ENCODE peak calls at places on chromosomes 6 and 20, in ten cellular contexts. One of them, this sample, is unnamed.

GRCh38 chr6:5173862-5174643 is 86.7 kb downstream of the LYRM4 start:
- DNase-seq in adrenal gland: no peak
- DNase-seq in ovary: no peak
- DNase-seq in tibial nerve: no peak
- DNase-seq in IMR-90: peak
- DNase-seq in A549: no peak
- DNase-seq in transverse colon: peak
- DNase-seq in heart left ventricle: no peak
- DNase-seq in erythroblast: no peak
- DNase-seq in stomach: no peak
- DNase-seq in this sample: no peak

GRCh38 chr20:7585126-7585679 is 355.1 kb downstream of the HAO1 start:
- DNase-seq in adrenal gland: no peak
- DNase-seq in ovary: no peak
- DNase-seq in tibial nerve: no peak
- DNase-seq in IMR-90: no peak
- DNase-seq in A549: no peak
- DNase-seq in transverse colon: no peak
- DNase-seq in heart left ventricle: no peak
- DNase-seq in erythroblast: no peak
- DNase-seq in stomach: no peak
- DNase-seq in this sample: no peak

GRCh38 chr6:17987576-17988421 is at the start of gene KIF13A:
- DNase-seq in adrenal gland: peak
- DNase-seq in ovary: peak
- DNase-seq in tibial nerve: peak
- DNase-seq in IMR-90: peak
- DNase-seq in A549: peak
- DNase-seq in transverse colon: peak
- DNase-seq in heart left ventricle: peak
- DNase-seq in erythroblast: peak
- DNase-seq in stomach: peak
- DNase-seq in this sample: peak

GRCh38 chr6:65182681-65183080 is 524.3 kb downstream of the EYS start:
- DNase-seq in adrenal gland: peak
- DNase-seq in ovary: no peak
- DNase-seq in tibial nerve: no peak
- DNase-seq in IMR-90: peak
- DNase-seq in A549: no peak
- DNase-seq in transverse colon: no peak
- DNase-seq in heart left ventricle: no peak
- DNase-seq in erythroblast: no peak
- DNase-seq in stomach: no peak
- DNase-seq in this sample: no peak

GRCh38 chr6:14818422-14818884 is 427.4 kb upstream of the JARID2 start:
- DNase-seq in adrenal gland: no peak
- DNase-seq in ovary: no peak
- DNase-seq in tibial nerve: no peak
- DNase-seq in IMR-90: no peak
- DNase-seq in A549: no peak
- DNase-seq in transverse colon: peak
- DNase-seq in heart left ventricle: peak
- DNase-seq in erythroblast: no peak
- DNase-seq in stomach: peak
- DNase-seq in this sample: no peak

GRCh38 chr20:48384147-48384818 is 443.5 kb downstream of the PREX1 start:
- DNase-seq in adrenal gland: no peak
- DNase-seq in ovary: no peak
- DNase-seq in tibial nerve: no peak
- DNase-seq in IMR-90: no peak
- DNase-seq in A549: no peak
- DNase-seq in transverse colon: no peak
- DNase-seq in heart left ventricle: no peak
- DNase-seq in erythroblast: peak
- DNase-seq in stomach: no peak
- DNase-seq in this sample: peak

GRCh38 chr20:23626040-23626620 is 11.6 kb downstream of the CST3 start:
- DNase-seq in adrenal gland: no peak
- DNase-seq in ovary: no peak
- DNase-seq in tibial nerve: peak
- DNase-seq in IMR-90: no peak
- DNase-seq in A549: no peak
- DNase-seq in transverse colon: peak
- DNase-seq in heart left ventricle: no peak
- DNase-seq in erythroblast: no peak
- DNase-seq in stomach: peak
- DNase-seq in this sample: no peak

GRCh38 chr6:164099535-164099982 is 685.0 kb downstream of the QKI start:
- DNase-seq in adrenal gland: no peak
- DNase-seq in ovary: no peak
- DNase-seq in tibial nerve: no peak
- DNase-seq in IMR-90: no peak
- DNase-seq in A549: no peak
- DNase-seq in transverse colon: no peak
- DNase-seq in heart left ventricle: no peak
- DNase-seq in erythroblast: no peak
- DNase-seq in stomach: no peak
- DNase-seq in this sample: no peak

GRCh38 chr20:33373735-33374605 is 27.3 kb downstream of the CDK5RAP1 start:
- DNase-seq in adrenal gland: no peak
- DNase-seq in ovary: no peak
- DNase-seq in tibial nerve: no peak
- DNase-seq in IMR-90: peak
- DNase-seq in A549: peak
- DNase-seq in transverse colon: no peak
- DNase-seq in heart left ventricle: no peak
- DNase-seq in erythroblast: no peak
- DNase-seq in stomach: no peak
- DNase-seq in this sample: peak

GRCh38 chr6:82131441-82131840 is 116.1 kb downstream of the IBTK start:
- DNase-seq in adrenal gland: no peak
- DNase-seq in ovary: no peak
- DNase-seq in tibial nerve: no peak
- DNase-seq in IMR-90: no peak
- DNase-seq in A549: no peak
- DNase-seq in transverse colon: no peak
- DNase-seq in heart left ventricle: no peak
- DNase-seq in erythroblast: no peak
- DNase-seq in stomach: no peak
- DNase-seq in this sample: no peak

GRCh38 chr6:116100419-116101297 is at the start of gene NT5DC1:
- DNase-seq in adrenal gland: peak
- DNase-seq in ovary: peak
- DNase-seq in tibial nerve: peak
- DNase-seq in IMR-90: peak
- DNase-seq in A549: peak
- DNase-seq in transverse colon: peak
- DNase-seq in heart left ventricle: peak
- DNase-seq in erythroblast: peak
- DNase-seq in stomach: peak
- DNase-seq in this sample: peak
- TF ChIP-seq POLR2A in adrenal gland: peak
- TF ChIP-seq POLR2A in ovary: peak
- TF ChIP-seq POLR2A in tibial nerve: peak
- TF ChIP-seq POLR2A in IMR-90: no peak
- TF ChIP-seq POLR2A in A549: peak
- TF ChIP-seq POLR2A in transverse colon: peak
- TF ChIP-seq POLR2A in heart left ventricle: peak
- TF ChIP-seq POLR2A in erythroblast: peak
- TF ChIP-seq POLR2A in stomach: no peak
- TF ChIP-seq POLR2A in this sample: peak

DNA sequence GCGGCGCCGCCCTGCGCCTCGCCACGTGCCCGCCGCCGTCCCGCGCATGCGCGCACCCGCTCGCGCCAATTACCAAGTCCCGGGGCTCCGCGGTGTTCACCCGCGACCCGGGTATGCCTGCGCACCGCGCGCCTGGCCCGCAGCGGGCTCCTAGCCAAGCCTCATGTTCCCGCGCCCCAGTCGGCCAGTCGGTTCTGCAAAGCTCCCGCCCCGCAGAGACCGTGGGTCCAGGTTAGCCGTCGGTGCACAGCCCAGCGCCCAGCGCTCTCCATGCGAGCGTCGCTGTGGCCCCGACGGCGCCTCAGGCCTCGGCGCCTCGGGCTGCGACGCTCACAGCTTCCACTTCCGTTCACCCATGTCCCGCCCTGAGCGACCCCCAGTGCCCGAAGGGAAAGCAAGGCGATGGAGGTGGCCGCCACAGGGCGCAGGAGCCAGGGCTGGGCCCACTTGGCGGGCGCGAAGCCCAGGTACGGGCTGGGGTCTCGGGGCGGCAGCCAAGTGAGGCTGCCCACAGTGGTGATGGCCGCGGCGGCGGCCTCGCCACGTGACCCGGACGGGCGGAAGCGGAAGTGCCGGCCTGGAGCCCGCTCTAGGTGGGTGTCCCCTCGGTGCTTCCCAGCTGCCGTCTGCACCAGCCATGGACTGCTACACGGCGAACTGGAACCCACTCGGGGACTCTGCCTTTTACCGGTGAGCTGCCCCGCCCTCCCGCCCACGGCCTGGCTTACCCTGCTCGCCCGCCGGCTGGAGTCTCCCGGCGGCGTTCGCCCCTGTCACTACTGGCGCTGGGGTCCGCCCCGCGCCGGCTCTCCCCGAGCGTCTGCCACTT is at the start of the genes PCED1A and VPS16:
- DNase-seq in adrenal gland: peak
- DNase-seq in ovary: peak
- DNase-seq in tibial nerve: peak
- DNase-seq in IMR-90: peak
- DNase-seq in A549: peak
- DNase-seq in transverse colon: peak
- DNase-seq in heart left ventricle: peak
- DNase-seq in erythroblast: peak
- DNase-seq in stomach: peak
- DNase-seq in this sample: peak
- TF ChIP-seq POLR2A in adrenal gland: peak
- TF ChIP-seq POLR2A in ovary: peak
- TF ChIP-seq POLR2A in tibial nerve: peak
- TF ChIP-seq POLR2A in IMR-90: no peak
- TF ChIP-seq POLR2A in A549: peak
- TF ChIP-seq POLR2A in transverse colon: peak
- TF ChIP-seq POLR2A in heart left ventricle: peak
- TF ChIP-seq POLR2A in erythroblast: peak
- TF ChIP-seq POLR2A in stomach: no peak
- TF ChIP-seq POLR2A in this sample: peak

GRCh38 chr6:31580807-31581437 is 1.3 kb downstream of the LTB start:
- DNase-seq in adrenal gland: peak
- DNase-seq in ovary: peak
- DNase-seq in tibial nerve: peak
- DNase-seq in IMR-90: peak
- DNase-seq in A549: peak
- DNase-seq in transverse colon: peak
- DNase-seq in heart left ventricle: peak
- DNase-seq in erythroblast: peak
- DNase-seq in stomach: peak
- DNase-seq in this sample: peak
- TF ChIP-seq POLR2A in adrenal gland: peak
- TF ChIP-seq POLR2A in ovary: no peak
- TF ChIP-seq POLR2A in tibial nerve: peak
- TF ChIP-seq POLR2A in IMR-90: no peak
- TF ChIP-seq POLR2A in A549: peak
- TF ChIP-seq POLR2A in transverse colon: peak
- TF ChIP-seq POLR2A in heart left ventricle: peak
- TF ChIP-seq POLR2A in erythroblast: no peak
- TF ChIP-seq POLR2A in stomach: no peak
- TF ChIP-seq POLR2A in this sample: peak

DNA sequence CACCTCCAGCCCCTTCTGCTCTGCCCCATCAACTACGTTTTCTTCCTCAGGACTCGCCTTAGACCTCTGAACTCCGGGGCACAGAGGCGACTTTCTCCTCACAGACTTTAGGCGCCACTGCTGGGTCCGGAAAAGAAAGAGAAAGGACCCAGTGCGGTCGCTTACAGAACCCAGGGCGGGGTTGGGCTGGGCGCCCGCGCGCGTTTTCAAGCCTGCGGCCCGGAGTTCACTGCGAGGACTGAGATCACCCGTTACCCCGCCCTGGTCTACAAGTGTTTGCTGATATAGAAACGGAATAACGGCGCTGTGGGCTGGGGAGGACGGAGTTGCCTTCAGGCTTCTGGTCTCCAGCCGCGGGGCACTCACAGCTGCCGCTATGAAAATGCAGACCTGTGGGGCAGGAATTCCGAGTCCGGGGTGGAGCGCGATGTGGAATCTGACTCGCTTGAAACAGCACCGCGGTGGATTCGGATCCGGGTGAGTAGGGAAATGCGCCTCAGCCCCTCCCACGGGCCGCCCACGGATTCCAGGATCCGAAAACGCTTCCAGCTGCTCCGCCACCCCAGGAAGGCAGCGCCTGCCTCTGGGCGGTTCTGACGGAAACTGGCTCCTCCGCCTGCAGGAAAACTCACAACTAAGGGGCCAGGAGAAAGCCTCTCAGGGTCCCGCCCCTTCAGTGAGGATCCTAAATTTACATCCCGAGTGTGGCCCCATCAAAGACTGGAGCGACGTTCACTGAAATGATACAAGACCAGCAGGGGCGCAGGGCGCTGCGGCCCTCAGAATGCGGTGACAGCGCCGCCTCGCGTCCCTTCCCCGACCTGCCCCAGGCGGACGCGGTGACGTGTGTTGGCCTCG is 29.4 kb downstream of the HLA-F start:
- DNase-seq in adrenal gland: peak
- DNase-seq in ovary: peak
- DNase-seq in tibial nerve: peak
- DNase-seq in IMR-90: peak
- DNase-seq in A549: peak
- DNase-seq in transverse colon: peak
- DNase-seq in heart left ventricle: peak
- DNase-seq in erythroblast: peak
- DNase-seq in stomach: peak
- DNase-seq in this sample: peak
- TF ChIP-seq POLR2A in adrenal gland: no peak
- TF ChIP-seq POLR2A in ovary: peak
- TF ChIP-seq POLR2A in tibial nerve: peak
- TF ChIP-seq POLR2A in IMR-90: peak
- TF ChIP-seq POLR2A in A549: peak
- TF ChIP-seq POLR2A in transverse colon: peak
- TF ChIP-seq POLR2A in heart left ventricle: peak
- TF ChIP-seq POLR2A in erythroblast: peak
- TF ChIP-seq POLR2A in stomach: no peak
- TF ChIP-seq POLR2A in this sample: peak